ENCODE peak calls at places on chromosomes 3 and 15, in six cellular contexts. H, C, W, V, X and D are unnamed samples.

GRCh38 chr3:46412786-46413298 is 5.8 kb downstream of the CCRL2 start:
- DNase-seq in C (no peak), X (no peak), V (no peak), W (no peak), H (no peak), D (no peak)

GRCh38 chr3:194308635-194309213 is 42.4 kb downstream of the CPN2 start:
- DNase-seq in C (peak), V (no peak), W (no peak), X (no peak), H (no peak), D (no peak)

GRCh38 chr3:129059311-129059975 is 1.1 kb upstream of the GP9 start:
- DNase-seq in V (no peak), W (no peak), H (no peak), X (no peak), C (no peak), D (no peak)

GRCh38 chr3:140917769-140918168 is 23.9 kb upstream of the SLC25A36 start:
- DNase-seq in W (peak), V (no peak), C (no peak), X (no peak), H (no peak), D (no peak)

GRCh38 chr15:52726195-52726594 is 47.0 kb upstream of the ATOSA start:
- DNase-seq in V (no peak), X (no peak), W (no peak), H (no peak), C (no peak), D (no peak)

GRCh38 chr3:155995525-155996370 is 124.6 kb upstream of the KCNAB1 start:
- DNase-seq in X (no peak), C (peak), W (peak), V (no peak), H (no peak), D (peak)

GRCh38 chr3:13073042-13073906 is at the start of gene IQSEC1:
- DNase-seq in X (peak), W (no peak), V (peak), H (peak), C (peak), D (peak)

GRCh38 chr15:94259863-94260262 is 28.5 kb downstream of the MCTP2 start:
- DNase-seq in X (no peak), C (no peak), V (peak), W (no peak), H (no peak), D (no peak)

GRCh38 chr3:109806929-109807328 is 469.6 kb upstream of the DPPA4 start:
- DNase-seq in C (peak), V (no peak), H (no peak), W (no peak), X (no peak), D (no peak)